ENCODE peak calls at places on chromosomes 12 and 14, in five cellular contexts. Q is left lung, L is Peyer's patch, D is GM20000, B is HepG2. A is an unnamed sample.

GRCh38 chr12:120588948-120589930 is 8.0 kb upstream of the POP5 start:
- DNase-seq in D (no peak), B (no peak), Q (peak), L (no peak), A (no peak)

GRCh38 chr12:2161478-2161877 is 108.7 kb downstream of the CACNA1C start:
- DNase-seq in B (no peak), D (no peak), Q (no peak), L (peak), A (no peak)

GRCh38 chr12:24478254-24478653 is 470.6 kb downstream of the BCAT1 start:
- DNase-seq in L (no peak), D (no peak), B (no peak), Q (no peak), A (no peak)

GRCh38 chr12:54146506-54147145 is 42.2 kb downstream of the SMUG1 start:
- DNase-seq in B (no peak), L (no peak), D (no peak), Q (no peak), A (no peak)

GRCh38 chr14:95895720-95896119 is 19.1 kb downstream of the TUNAR start:
- DNase-seq in Q (no peak), B (peak), L (no peak), D (no peak), A (peak)

GRCh38 chr12:111582133-111582747 is 16.9 kb downstream of the ATXN2 start:
- DNase-seq in L (no peak), D (no peak), B (no peak), Q (no peak), A (no peak)

GRCh38 chr12:119730381-119730780 is 62.4 kb downstream of the PRKAB1 start:
- DNase-seq in Q (no peak), L (no peak), B (no peak), D (no peak), A (no peak)

GRCh38 chr14:53106768-53107167 is 46.4 kb downstream of the DDHD1 start:
- DNase-seq in D (no peak), B (no peak), Q (no peak), L (no peak), A (no peak)

GRCh38 chr12:19972325-19973288 is 395.7 kb upstream of the PDE3A start:
- DNase-seq in D (peak), L (no peak), B (no peak), Q (no peak), A (peak)

GRCh38 chr12:8948711-8949524 is 527 bp downstream of the M6PR start:
- DNase-seq in Q (no peak), D (peak), B (peak), L (peak), A (no peak)

GRCh38 chr12:113220593-113221180 is 577 bp upstream of the TPCN1 start:
- DNase-seq in L (no peak), B (no peak), Q (peak), D (no peak), A (no peak)

GRCh38 chr12:78470354-78471195 is 394.0 kb upstream of the SYT1 start:
- DNase-seq in L (no peak), Q (no peak), B (peak), D (no peak), A (no peak)

GRCh38 chr12:130775953-130776856 is 60.1 kb upstream of the RIMBP2 start:
- DNase-seq in L (peak), D (no peak), Q (no peak), B (peak), A (no peak)

DNA sequence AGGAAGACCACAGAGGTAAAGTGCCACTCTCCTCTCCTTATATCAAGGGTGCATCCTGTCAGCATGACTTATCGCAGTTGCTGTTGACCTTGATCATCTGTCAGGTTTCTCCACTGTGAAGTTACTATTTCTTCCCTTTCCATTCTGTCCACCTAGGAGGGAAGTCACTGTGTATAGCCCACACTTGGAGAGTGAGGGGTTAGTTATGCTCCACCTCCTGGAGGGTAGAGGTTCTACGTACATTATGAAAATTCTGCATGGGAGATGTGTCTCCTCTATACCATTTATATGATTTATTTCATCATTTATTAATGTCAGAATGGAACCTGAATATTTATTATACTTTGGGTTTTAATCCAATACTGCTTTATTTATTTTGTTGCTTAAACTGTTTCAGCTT is 40.2 kb upstream of the SMOC1 start:
- DNase-seq in B (no peak), L (no peak), Q (no peak), D (no peak), A (no peak)
- TF ChIP-seq CTCF in B (no peak), L (no peak), Q (no peak), D (no peak), A (no peak)

DNA sequence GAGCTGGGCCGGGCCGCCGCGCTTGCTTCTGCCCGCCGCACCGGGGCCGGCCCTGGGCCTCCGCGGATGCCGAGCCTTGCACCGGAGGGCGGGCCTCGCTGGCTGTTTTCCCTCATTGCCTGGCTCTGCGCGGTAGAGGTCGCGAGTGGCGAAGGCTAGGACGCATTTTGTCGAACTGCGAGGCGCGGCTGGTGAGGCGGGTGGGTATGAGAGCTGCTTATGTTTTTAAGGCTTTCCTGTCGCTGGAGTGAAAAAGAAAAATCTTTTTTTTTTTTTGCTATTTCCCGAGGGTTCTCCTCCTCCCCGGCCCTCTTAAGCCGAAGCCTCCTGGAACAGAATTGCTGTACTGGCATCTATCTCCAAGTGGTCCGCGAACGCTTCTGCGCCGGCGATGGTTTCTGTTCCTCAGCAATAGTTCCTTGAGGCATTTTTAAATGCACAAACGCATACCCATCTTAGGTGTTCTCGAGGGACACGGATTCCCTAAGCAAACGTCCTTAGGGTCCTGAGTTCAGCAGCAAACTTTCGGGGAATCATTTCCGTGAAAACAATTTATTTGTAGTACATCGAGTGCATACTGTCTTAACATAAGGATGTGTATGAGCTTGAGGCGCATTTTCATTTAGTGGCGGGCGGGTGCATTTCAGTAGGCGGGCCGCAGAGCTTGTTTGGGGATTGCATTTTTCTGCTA is 631 bp downstream of the RESF1 start:
- DNase-seq in B (peak), L (peak), Q (no peak), D (peak), A (peak)
- TF ChIP-seq CTCF in B (peak), L (no peak), Q (no peak), D (no peak), A (peak)

GRCh38 chr14:88385212-88386101 is at the start of gene SPATA7:
- DNase-seq in L (peak), Q (peak), D (peak), B (peak), A (peak)
- TF ChIP-seq CTCF in L (no peak), Q (no peak), D (no peak), B (peak), A (peak)

GRCh38 chr12:69984216-69984615 is 159.2 kb downstream of the MYRFL start:
- DNase-seq in B (no peak), Q (no peak), L (no peak), D (no peak), A (no peak)

GRCh38 chr12:69986109-69986508 is 161.1 kb downstream of the MYRFL start:
- DNase-seq in L (no peak), Q (no peak), D (no peak), B (no peak), A (no peak)

GRCh38 chr12:69987453-69988102 is 162.6 kb downstream of the MYRFL start:
- DNase-seq in B (peak), L (peak), Q (no peak), D (no peak), A (no peak)

GRCh38 chr12:69988601-69989194 is 163.7 kb downstream of the MYRFL start:
- DNase-seq in Q (no peak), B (no peak), L (no peak), D (no peak), A (no peak)

DNA sequence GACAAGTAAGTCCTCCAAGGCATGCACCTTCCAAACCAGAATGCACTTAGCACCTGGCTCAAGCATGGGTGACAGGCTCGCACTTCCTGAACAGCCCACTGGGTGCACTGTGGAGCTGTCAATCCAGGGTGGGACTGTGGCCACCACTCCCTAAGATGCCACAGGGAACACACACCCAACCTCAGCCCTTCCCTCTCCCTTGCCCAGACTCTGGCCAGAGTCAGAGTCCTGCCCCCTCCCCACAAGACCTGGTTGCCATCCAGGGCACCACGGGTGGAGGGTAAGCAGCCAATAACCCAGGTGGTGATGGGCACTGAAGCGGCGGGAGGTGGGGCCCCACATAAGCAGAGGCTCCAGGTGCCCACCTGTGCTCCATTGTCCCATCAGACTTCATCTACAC is 160.6 kb downstream of the MYRFL start:
- DNase-seq in Q (no peak), D (peak), B (peak), L (peak), A (no peak)
- TF ChIP-seq CTCF in Q (peak), D (peak), B (peak), L (no peak), A (peak)

GRCh38 chr12:132284071-132284492 is 45.3 kb downstream of the GALNT9 start:
- DNase-seq in D (no peak), Q (peak), L (no peak), B (no peak), A (no peak)
- TF ChIP-seq CTCF in D (no peak), Q (no peak), L (no peak), B (peak), A (no peak)

GRCh38 chr12:46263140-46264017 is 5.5 kb downstream of the SLC38A1 start:
- DNase-seq in B (no peak), D (no peak), Q (no peak), L (no peak), A (no peak)
- TF ChIP-seq CTCF in B (no peak), D (no peak), Q (no peak), L (no peak), A (no peak)

GRCh38 chr14:105059035-105059916 is 6.0 kb downstream of the GPR132 start:
- DNase-seq in Q (peak), L (peak), D (no peak), B (no peak), A (no peak)
- TF ChIP-seq CTCF in Q (no peak), L (no peak), D (no peak), B (peak), A (peak)